ENCODE peak calls at places on chromosome 10, in five cellular contexts. W is colonic mucosa, H is cardiac muscle cell, Q is A549, E is pancreas. U is an unnamed sample. For H3K4me1, the result is how much of the 10 kb centered on the place peaks cover.

GRCh38 chr10:104580774-104581675 is 60.1 kb upstream of the SORCS3 start:
- DNase-seq in W (peak), H (peak), Q (peak), E (peak), U (peak)

GRCh38 chr10:50550291-50550839 is 73.4 kb downstream of the SGMS1 start:
- DNase-seq in W (peak), H (peak), Q (no peak), E (peak), U (no peak)

GRCh38 chr10:120048358-120048757 is 155.8 kb downstream of the SEC23IP start:
- DNase-seq in W (no peak), H (no peak), Q (no peak), E (no peak), U (no peak)

GRCh38 chr10:112346774-112347173 is 27.1 kb upstream of the ACSL5 start:
- DNase-seq in W (no peak), H (no peak), Q (no peak), E (no peak), U (no peak)

GRCh38 chr10:3838723-3839437 is 53.9 kb upstream of the KLF6 start:
- DNase-seq in W (no peak), H (no peak), Q (peak), E (no peak), U (no peak)

GRCh38 chr10:30537586-30537985 is 92.0 kb downstream of the LYZL2 start:
- DNase-seq in W (no peak), H (no peak), Q (no peak), E (no peak), U (no peak)

GRCh38 chr10:114259825-114260224 is 20.8 kb downstream of the VWA2 start:
- DNase-seq in W (no peak), H (no peak), Q (no peak), E (no peak), U (peak)

GRCh38 chr10:90813592-90814365 is 44.1 kb downstream of the HTR7 start:
- DNase-seq in W (no peak), H (no peak), Q (no peak), E (no peak), U (no peak)

GRCh38 chr10:47076949-47077348 is 165.7 kb downstream of the PTPN20 start:
- DNase-seq in W (no peak), H (no peak), Q (no peak), E (no peak), U (no peak)

GRCh38 chr10:17645591-17646345 is 1.8 kb downstream of the STAM start:
- DNase-seq in W (no peak), H (no peak), Q (no peak), E (no peak), U (no peak)

GRCh38 chr10:8975535-8975934 is 921.0 kb downstream of the GATA3 start:
- DNase-seq in W (no peak), H (no peak), Q (no peak), E (no peak), U (no peak)

GRCh38 chr10:43250625-43250924 is 16.3 kb downstream of the RASGEF1A start:
- DNase-seq in W (no peak), H (no peak), Q (no peak), E (peak), U (no peak)

GRCh38 chr10:49241365-49241764 is 53.2 kb upstream of the TMEM273 start:
- DNase-seq in W (no peak), H (no peak), Q (no peak), E (no peak), U (no peak)
- H3K27ac ChIP-seq in W (no peak), H (no peak), Q (no peak), E (no peak), U (no peak)

GRCh38 chr10:100826983-100827818 is 81.8 kb downstream of the PAX2 start:
- DNase-seq in W (peak), H (peak), Q (peak), E (peak), U (peak)
- TF ChIP-seq CTCF in W (no peak), H (peak), Q (peak), E (peak), U (no peak)

GRCh38 chr10:11142809-11143208 is 125.1 kb downstream of the CELF2 start:
- DNase-seq in W (no peak), H (no peak), Q (no peak), E (no peak), U (no peak)
- H3K4me1 ChIP-seq in W (under half), H (under half), Q (under half), E (under half), U (under half)

GRCh38 chr10:58784361-58784760 is 271.7 kb downstream of the BICC1 start:
- DNase-seq in W (no peak), H (no peak), Q (no peak), E (no peak), U (no peak)

GRCh38 chr10:58778966-58779365 is 266.3 kb downstream of the BICC1 start:
- DNase-seq in W (no peak), H (no peak), Q (no peak), E (no peak), U (no peak)

GRCh38 chr10:58780481-58780880 is 267.8 kb downstream of the BICC1 start:
- DNase-seq in W (no peak), H (no peak), Q (no peak), E (no peak), U (no peak)

GRCh38 chr10:58782876-58783859 is 270.5 kb downstream of the BICC1 start:
- DNase-seq in W (peak), H (peak), Q (no peak), E (no peak), U (no peak)

GRCh38 chr10:58781873-58782488 is 269.3 kb downstream of the BICC1 start:
- DNase-seq in W (no peak), H (peak), Q (peak), E (no peak), U (no peak)
- H3K27ac ChIP-seq in W (no peak), H (peak), Q (peak), E (no peak), U (no peak)

DNA sequence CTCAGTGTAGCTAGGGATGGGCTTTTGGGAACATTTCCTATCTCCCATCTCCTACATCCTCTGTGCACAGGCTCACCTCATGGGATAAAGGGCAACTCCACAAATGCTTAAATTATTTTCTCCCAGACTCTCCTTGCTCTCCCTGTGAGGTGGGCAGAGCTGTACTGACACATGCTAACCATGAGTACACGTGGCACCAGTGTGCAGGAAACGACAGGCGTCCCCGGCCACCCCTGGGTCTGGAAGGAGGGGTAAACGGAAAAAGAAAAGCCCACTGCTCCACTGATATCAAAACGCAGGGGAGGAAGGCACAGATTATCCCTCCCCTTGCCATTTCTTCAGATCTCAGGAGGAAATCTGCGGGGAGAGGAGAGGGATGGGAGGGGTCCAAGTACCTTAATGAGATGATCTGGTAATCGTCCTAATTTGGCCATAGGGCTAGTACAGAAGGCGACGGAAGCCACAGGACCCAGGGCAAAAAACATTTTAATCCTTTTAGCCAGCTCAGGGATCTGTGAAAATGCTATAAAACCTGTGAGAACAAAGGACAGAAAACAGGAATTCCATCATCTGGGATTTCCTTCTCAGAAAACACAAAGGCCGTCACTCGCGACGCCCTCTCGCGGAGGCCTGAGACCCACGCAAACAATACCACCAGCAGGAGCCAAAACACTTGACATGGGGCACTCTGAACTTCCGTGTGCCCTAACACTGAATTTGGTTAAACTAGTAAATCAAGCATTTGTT is 17.8 kb upstream of the CH25H start:
- DNase-seq in W (no peak), H (no peak), Q (no peak), E (peak), U (no peak)
- TF ChIP-seq CTCF in W (no peak), H (peak), Q (no peak), E (no peak), U (no peak)

GRCh38 chr10:32951111-32951510 is 6.9 kb downstream of the ITGB1 start:
- DNase-seq in W (no peak), H (no peak), Q (peak), E (no peak), U (no peak)

GRCh38 chr10:32948451-32948850 is 9.6 kb downstream of the ITGB1 start:
- DNase-seq in W (no peak), H (no peak), Q (peak), E (no peak), U (no peak)

GRCh38 chr10:32947586-32947985 is 10.4 kb downstream of the ITGB1 start:
- DNase-seq in W (no peak), H (no peak), Q (no peak), E (no peak), U (no peak)

GRCh38 chr10:32950457-32951109 is 7.4 kb downstream of the ITGB1 start:
- DNase-seq in W (no peak), H (no peak), Q (no peak), E (no peak), U (no peak)

DNA sequence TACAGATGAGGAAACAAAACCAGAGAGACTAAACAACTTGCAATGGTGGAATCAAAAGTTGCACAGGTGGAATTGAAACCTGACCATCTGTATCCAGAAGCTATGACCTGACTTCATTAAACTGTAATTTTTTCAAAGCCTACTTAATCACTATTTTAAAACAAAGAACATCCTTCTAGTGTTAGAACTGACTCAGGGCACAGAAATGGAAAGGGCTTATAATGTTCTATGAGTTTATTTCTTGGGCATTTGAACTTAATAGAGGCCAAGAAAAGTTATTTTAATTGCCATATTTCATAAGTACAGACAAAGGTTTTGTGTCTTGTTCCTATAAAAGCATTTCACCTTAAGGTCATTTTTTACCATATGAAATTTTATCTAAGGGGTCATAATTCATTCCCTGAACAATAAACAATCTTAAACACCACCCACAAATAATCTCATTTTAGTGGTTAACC is 8.8 kb downstream of the ITGB1 start:
- DNase-seq in W (no peak), H (no peak), Q (no peak), E (no peak), U (no peak)
- H3K4me1 ChIP-seq in W (under half), H (under half), Q (half or more), E (half or more), U (under half)

GRCh38 chr10:92997620-92998019 is 63.0 kb upstream of the CYP26C1 start:
- DNase-seq in W (no peak), H (peak), Q (no peak), E (no peak), U (no peak)
- H3K27ac ChIP-seq in W (no peak), H (peak), Q (no peak), E (no peak), U (no peak)

GRCh38 chr10:71299071-71299759 is 19.8 kb upstream of the SLC29A3 start:
- DNase-seq in W (no peak), H (no peak), Q (no peak), E (no peak), U (no peak)
- TF ChIP-seq CTCF in W (no peak), H (no peak), Q (no peak), E (no peak), U (no peak)

GRCh38 chr10:6091630-6092029 is 2.8 kb downstream of the RBM17 start:
- DNase-seq in W (no peak), H (no peak), Q (no peak), E (no peak), U (no peak)
- H3K4me1 ChIP-seq in W (under half), H (under half), Q (under half), E (under half), U (under half)

GRCh38 chr10:12333382-12334185 is 15.8 kb upstream of the CAMK1D start:
- DNase-seq in W (peak), H (no peak), Q (peak), E (peak), U (peak)
- H3K27ac ChIP-seq in W (no peak), H (no peak), Q (peak), E (no peak), U (peak)